ENCODE peak calls at places on chromosome 7, in nine cellular contexts. W is naive thymus-derived CD4-positive, alpha-beta T cell; P is Right ventricle myocardium inferior; H is GF-D8; F is foreskin keratinocyte; C is cerebellum; D is AG08396; V is Caco-2; Z is stimulated activated CD8-positive, alpha-beta memory T cell treated with anti-CD3 and anti-CD28 coated beads, Interleukin-2, amount 100 ng/mL, for 1 hour. Y is an unnamed sample.
A peak's percentile ranks its signal among the peaks of the same experiment; 100 is the strongest.

GRCh38 chr7:71612892-71613291 is 480.9 kb downstream of the GALNT17 start:
- DNase-seq in F (no peak), C (peak; percentile 49), W (no peak), D (no peak), Z (no peak), H (no peak), V (no peak), P (no peak), Y (no peak)

GRCh38 chr7:18461785-18462467 is 33.6 kb upstream of the HDAC9 start:
- DNase-seq in W (no peak), C (no peak), D (no peak), H (no peak), P (no peak), V (no peak), Z (no peak), F (no peak), Y (no peak)

GRCh38 chr7:16668049-16668858 is 22.3 kb downstream of the BZW2 start:
- DNase-seq in V (peak; percentile 87), F (peak; percentile 94), D (peak; percentile 78), Z (no peak), W (no peak), P (peak; percentile 72), C (no peak), H (peak; percentile 72), Y (no peak)

GRCh38 chr7:103113164-103113563 is 35.7 kb downstream of the NAPEPLD start:
- DNase-seq in W (no peak), P (no peak), C (no peak), F (peak; percentile 91), Z (no peak), V (no peak), D (peak; percentile 72), H (no peak), Y (peak; percentile 5)

GRCh38 chr7:102991077-102991539 is 78.3 kb downstream of the LRRC17 start:
- DNase-seq in P (no peak), C (no peak), W (no peak), D (no peak), V (no peak), H (peak; percentile 66), Z (no peak), F (peak; percentile 2), Y (no peak)

GRCh38 chr7:14754631-14755030 is 147.9 kb downstream of the DGKB start:
- DNase-seq in D (no peak), V (no peak), Z (no peak), W (no peak), F (no peak), P (no peak), C (no peak), H (no peak), Y (no peak)

GRCh38 chr7:143416565-143417149 is 8.0 kb upstream of the EPHA1 start:
- DNase-seq in Z (no peak), W (peak; percentile 50), V (peak; percentile 66), H (peak; percentile 22), D (peak; percentile 73), F (no peak), C (peak; percentile 63), P (no peak), Y (no peak)

GRCh38 chr7:18174996-18175395 is 147.3 kb upstream of the PRPS1L1 start:
- DNase-seq in V (no peak), Z (no peak), P (no peak), H (no peak), W (no peak), F (no peak), D (no peak), C (no peak), Y (no peak)

GRCh38 chr7:117871778-117872538 is 1.3 kb downstream of the CTTNBP2 start:
- DNase-seq in H (no peak), W (no peak), D (peak; percentile 32), C (peak; percentile 43), V (peak; percentile 22), Z (no peak), F (peak; percentile 4), P (no peak), Y (no peak)

GRCh38 chr7:73761854-73762658 is 8.0 kb downstream of the CLDN3 start:
- DNase-seq in H (no peak), W (no peak), P (no peak), Z (no peak), F (no peak), C (no peak), V (no peak), D (no peak), Y (no peak)

GRCh38 chr7:99372275-99373085 is 2.0 kb upstream of the ARPC1B start:
- DNase-seq in C (no peak), H (no peak), P (no peak), Z (no peak), W (no peak), D (no peak), V (peak; percentile 86), F (no peak), Y (no peak)

GRCh38 chr7:151779255-151779654 is 97.7 kb downstream of the PRKAG2 start:
- DNase-seq in Z (no peak), V (no peak), F (no peak), C (no peak), H (no peak), W (no peak), P (no peak), D (no peak), Y (no peak)

GRCh38 chr7:106345421-106346166 is 60.8 kb upstream of the NAMPT start:
- DNase-seq in Z (peak; percentile 30), W (no peak), F (no peak), H (no peak), V (no peak), D (no peak), P (peak; percentile 55), C (no peak), Y (no peak)

GRCh38 chr7:146146866-146147265 is 30.3 kb downstream of the CNTNAP2 start:
- DNase-seq in C (no peak), W (no peak), V (no peak), D (peak; percentile 2), H (no peak), F (no peak), P (no peak), Z (no peak), Y (no peak)

GRCh38 chr7:57867884-57868701 is 418.1 kb downstream of the ZNF716 start:
- DNase-seq in V (no peak), D (peak; percentile 1), Z (no peak), W (no peak), C (no peak), F (no peak), H (no peak), P (peak; percentile 60), Y (no peak)